ENCODE peak calls at places on chromosomes 1 and 21, in four cellular contexts. H, R, V and F are unnamed samples.

GRCh38 chr1:226761322-226761721 is 22.2 kb upstream of the ITPKB start:
- DNase-seq in V (no peak), R (no peak), H (no peak), F (no peak)

GRCh38 chr1:109927908-109928307 is 17.3 kb downstream of the CSF1 start:
- DNase-seq in H (no peak), R (peak), V (peak), F (no peak)

GRCh38 chr1:8161546-8162110 is 135.5 kb upstream of the ERRFI1 start:
- DNase-seq in R (no peak), H (no peak), V (no peak), F (no peak)

GRCh38 chr1:1630191-1630964 is 1.6 kb upstream of the MMP23B start:
- DNase-seq in H (peak), V (no peak), R (peak), F (peak)

GRCh38 chr1:197173571-197174482 is 27.4 kb upstream of the ASPM start:
- DNase-seq in R (peak), V (no peak), H (no peak), F (no peak)

GRCh38 chr1:246705368-246705767 is 18.8 kb upstream of the SCCPDH start:
- DNase-seq in R (peak), H (no peak), V (no peak), F (no peak)

GRCh38 chr1:18299441-18300338 is 181.0 kb upstream of the KLHDC7A start:
- DNase-seq in H (peak), R (no peak), V (peak), F (no peak)

GRCh38 chr1:103129796-103130195 is 21.5 kb upstream of the COL11A1 start:
- DNase-seq in H (no peak), V (no peak), R (peak), F (no peak)

GRCh38 chr1:65423884-65424655 is 3.6 kb downstream of the LEPR start:
- DNase-seq in R (peak), H (no peak), V (no peak), F (no peak)

GRCh38 chr1:26132128-26132824 is 20.7 kb downstream of the PDIK1L start:
- DNase-seq in R (no peak), H (no peak), V (no peak), F (no peak)

GRCh38 chr1:106189780-106190179 is 866.7 kb upstream of the PRMT6 start:
- DNase-seq in H (no peak), V (no peak), R (no peak), F (no peak)

GRCh38 chr1:106194206-106194605 is 862.3 kb upstream of the PRMT6 start:
- DNase-seq in H (no peak), V (no peak), R (no peak), F (no peak)
- TF ChIP-seq CTCF in H (peak), V (no peak), R (no peak), F (no peak)

GRCh38 chr1:162753001-162753658 is 37.4 kb upstream of the HSD17B7 start:
- DNase-seq in V (no peak), R (peak), H (no peak), F (no peak)
- TF ChIP-seq CTCF in V (no peak), R (no peak), H (no peak), F (no peak)

GRCh38 chr21:42419845-42420244 is 16.1 kb downstream of the UBASH3A start:
- DNase-seq in H (no peak), V (no peak), R (no peak), F (no peak)
- TF ChIP-seq CTCF in H (no peak), V (no peak), R (no peak), F (no peak)

GRCh38 chr1:209882286-209882685 is 54.5 kb downstream of the UTP25 start:
- DNase-seq in V (no peak), H (no peak), R (no peak), F (no peak)

GRCh38 chr1:209877109-209877764 is 49.5 kb downstream of the UTP25 start:
- DNase-seq in R (no peak), V (no peak), H (no peak), F (no peak)

GRCh38 chr1:209881271-209882018 is 53.7 kb downstream of the UTP25 start:
- DNase-seq in H (no peak), V (no peak), R (no peak), F (no peak)

GRCh38 chr1:209880051-209880450 is 52.3 kb downstream of the UTP25 start:
- DNase-seq in H (no peak), R (no peak), V (no peak), F (no peak)

DNA sequence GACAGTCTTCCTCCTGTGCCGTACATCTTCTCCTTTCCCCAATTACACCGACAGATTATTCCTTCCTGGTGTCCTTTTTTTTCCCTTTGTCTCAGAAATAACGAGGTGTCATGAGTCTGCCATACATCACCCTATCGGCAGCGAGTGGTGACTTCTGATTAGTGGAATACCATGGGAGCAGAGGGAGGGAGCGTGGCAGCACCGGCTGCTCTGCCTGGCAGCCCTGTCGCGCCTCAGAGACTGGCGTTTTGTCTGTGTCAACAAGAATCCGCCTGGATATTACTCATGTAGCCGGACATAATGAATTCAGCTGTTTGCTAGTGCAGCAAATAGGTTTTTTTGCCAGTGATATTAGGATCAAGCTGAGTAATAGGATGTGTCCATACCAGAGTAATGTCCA is 51.8 kb downstream of the UTP25 start:
- DNase-seq in H (no peak), R (peak), V (no peak), F (no peak)
- TF ChIP-seq CTCF in H (no peak), R (no peak), V (no peak), F (no peak)

DNA sequence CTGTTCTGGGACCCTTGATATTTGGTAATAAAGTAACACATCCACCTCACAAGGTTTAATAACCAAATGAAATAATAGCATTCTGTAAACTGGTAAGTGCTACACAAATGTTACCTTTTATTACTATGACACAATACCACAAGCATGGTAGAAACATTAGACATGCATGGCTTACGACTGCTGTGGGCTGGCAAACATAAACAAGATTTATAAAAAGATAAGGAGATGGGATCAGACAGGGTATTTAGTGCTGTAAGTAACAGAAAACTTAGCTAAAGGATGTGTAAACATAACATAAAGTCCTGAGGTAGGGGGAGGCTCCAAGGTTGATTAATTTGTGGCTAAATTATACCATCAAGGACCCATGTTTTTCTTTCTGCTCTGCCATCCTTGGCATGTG is 212.6 kb downstream of the BARHL2 start:
- DNase-seq in V (no peak), R (no peak), H (no peak), F (no peak)
- TF ChIP-seq CTCF in V (no peak), R (no peak), H (no peak), F (no peak)

GRCh38 chr1:63148825-63149645 is 173.3 kb upstream of the FOXD3 start:
- DNase-seq in H (peak), V (peak), R (peak), F (no peak)
- TF ChIP-seq CTCF in H (peak), V (peak), R (peak), F (peak)

DNA sequence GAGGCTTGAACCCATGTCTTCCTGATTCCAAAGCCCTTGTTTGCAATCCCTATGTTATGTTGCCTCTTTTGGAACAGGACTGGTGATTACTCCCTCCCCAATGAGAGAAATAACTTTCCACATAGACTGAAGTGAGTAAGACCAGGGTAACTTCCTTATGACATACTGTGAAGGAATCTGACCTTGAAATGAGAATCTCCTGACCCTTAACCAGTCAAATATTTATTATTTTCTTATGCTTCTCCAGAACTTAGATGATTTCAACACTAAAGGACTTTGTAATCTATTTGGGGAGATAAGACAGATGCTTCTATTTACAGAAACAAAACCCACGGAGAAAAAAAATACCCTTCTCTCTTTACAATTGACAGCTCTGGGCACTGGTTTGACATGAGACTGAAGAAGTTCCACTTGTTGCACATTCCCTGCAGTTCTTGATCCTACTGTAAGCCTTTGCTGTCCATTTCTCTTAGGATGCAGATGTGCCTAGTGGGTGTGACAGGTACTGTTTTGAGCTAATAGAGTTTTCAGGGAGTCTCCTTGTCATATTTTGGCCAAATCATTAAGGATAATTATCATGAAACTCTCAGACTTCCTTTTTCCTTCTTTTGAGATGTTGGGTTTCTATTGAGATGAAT is 3.9 kb upstream of the RPTN start:
- DNase-seq in H (no peak), R (peak), V (no peak), F (no peak)
- TF ChIP-seq CTCF in H (no peak), R (no peak), V (no peak), F (no peak)